ENCODE peak calls at places on chromosomes 16 and 17, in eight cellular contexts. N, Y, O, M, Z, S, F and A are unnamed samples. For H3K4me1, the result is how much of the 10 kb centered on the place peaks cover.

GRCh38 chr17:47978324-47978723 is 7.4 kb downstream of the CDK5RAP3 start:
- DNase-seq in Z (peak), O (peak), S (no peak), N (peak), M (peak), Y (peak), F (no peak), A (no peak)

GRCh38 chr17:77618173-77618572 is 340.3 kb upstream of the TNRC6C start:
- DNase-seq in N (no peak), F (no peak), Z (no peak), O (no peak), S (peak), M (no peak), Y (no peak), A (no peak)

GRCh38 chr17:15662726-15663125 is 21.4 kb downstream of the TRIM16 start:
- DNase-seq in Y (no peak), M (no peak), Z (no peak), N (no peak), O (no peak), S (no peak), F (no peak), A (no peak)

GRCh38 chr17:17080181-17080631 is 37.9 kb downstream of the MPRIP start:
- DNase-seq in F (no peak), O (no peak), N (no peak), Z (peak), S (peak), Y (no peak), M (no peak), A (no peak)

GRCh38 chr17:74361613-74362391 is at the start of gene BTBD17:
- DNase-seq in M (peak), F (no peak), S (peak), O (peak), N (peak), Z (no peak), Y (peak), A (no peak)

GRCh38 chr16:22659933-22660332 is 149.2 kb downstream of the NPIPB5 start:
- DNase-seq in F (no peak), S (no peak), O (peak), M (no peak), N (no peak), Z (no peak), Y (peak), A (no peak)

GRCh38 chr17:3400008-3400407 is 1.8 kb upstream of the OR1E1 start:
- DNase-seq in F (no peak), N (no peak), S (no peak), O (no peak), Y (no peak), Z (no peak), M (no peak), A (no peak)

GRCh38 chr16:24382929-24383328 is 126.8 kb downstream of the CACNG3 start:
- DNase-seq in S (no peak), Z (no peak), N (peak), Y (no peak), O (no peak), F (no peak), M (no peak), A (no peak)

GRCh38 chr17:30541802-30542201 is 64.6 kb downstream of the GOSR1 start:
- DNase-seq in Y (no peak), F (no peak), Z (no peak), M (no peak), O (no peak), N (no peak), S (no peak), A (no peak)

GRCh38 chr16:75732871-75733270 is 6.6 kb upstream of the CPHXL start:
- DNase-seq in F (no peak), N (no peak), Y (no peak), M (no peak), Z (no peak), S (no peak), O (no peak), A (no peak)

GRCh38 chr17:9217151-9218067 is 196.1 kb downstream of the NTN1 start:
- DNase-seq in S (no peak), Y (peak), N (no peak), F (no peak), M (no peak), O (no peak), Z (peak), A (no peak)

GRCh38 chr17:64128787-64129514 is 993 bp downstream of the ERN1 start:
- DNase-seq in Y (peak), O (peak), N (peak), Z (peak), F (no peak), M (peak), S (no peak), A (peak)

GRCh38 chr16:23679274-23679985 is 741 bp downstream of the PLK1 start:
- DNase-seq in Z (no peak), O (peak), N (peak), S (peak), Y (no peak), M (no peak), F (no peak), A (no peak)

GRCh38 chr16:66135376-66135775 is 231.1 kb upstream of the CDH5 start:
- DNase-seq in Z (peak), S (no peak), M (no peak), F (no peak), N (no peak), Y (no peak), O (peak), A (no peak)

GRCh38 chr17:82304826-82305726 is 12.3 kb downstream of the CD7 start:
- DNase-seq in Y (no peak), M (no peak), S (peak), N (no peak), F (no peak), Z (no peak), O (no peak), A (no peak)
- H3K4me1 ChIP-seq in Y (under half), M (under half), S (under half), N (under half), F (under half), Z (under half), O (under half), A (under half)

GRCh38 chr17:21287703-21288449 is 3.4 kb downstream of the MAP2K3 start:
- DNase-seq in M (peak), Y (peak), N (no peak), S (peak), F (peak), O (peak), Z (peak), A (peak)
- TF ChIP-seq POLR2AphosphoS5 in M (peak), Y (peak), N (no peak), S (peak), F (peak), O (peak), Z (peak), A (peak)

DNA sequence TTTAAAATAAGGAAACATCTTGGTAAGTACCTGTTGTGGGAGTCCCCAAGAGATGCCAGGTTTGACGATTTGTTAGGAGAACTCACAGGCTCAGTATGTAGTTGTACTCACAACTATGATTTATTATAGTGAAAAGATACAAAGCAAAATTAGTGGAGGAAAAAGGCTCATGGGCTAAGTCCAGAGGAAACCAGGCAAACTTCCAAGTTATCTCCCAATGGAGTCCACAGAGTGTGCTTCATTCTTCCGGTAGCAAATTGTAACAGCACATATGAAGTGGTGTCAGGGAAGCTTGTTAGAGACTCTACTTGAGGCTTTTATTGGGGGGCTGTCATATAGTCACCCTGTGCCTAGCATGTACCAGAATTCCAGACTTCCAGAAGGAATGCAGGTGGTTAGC is 2.3 kb downstream of the DDX19A start:
- DNase-seq in F (no peak), Y (no peak), Z (no peak), N (no peak), M (no peak), S (no peak), O (no peak), A (no peak)
- H3K4me1 ChIP-seq in F (under half), Y (under half), Z (under half), N (under half), M (under half), S (under half), O (under half), A (under half)

DNA sequence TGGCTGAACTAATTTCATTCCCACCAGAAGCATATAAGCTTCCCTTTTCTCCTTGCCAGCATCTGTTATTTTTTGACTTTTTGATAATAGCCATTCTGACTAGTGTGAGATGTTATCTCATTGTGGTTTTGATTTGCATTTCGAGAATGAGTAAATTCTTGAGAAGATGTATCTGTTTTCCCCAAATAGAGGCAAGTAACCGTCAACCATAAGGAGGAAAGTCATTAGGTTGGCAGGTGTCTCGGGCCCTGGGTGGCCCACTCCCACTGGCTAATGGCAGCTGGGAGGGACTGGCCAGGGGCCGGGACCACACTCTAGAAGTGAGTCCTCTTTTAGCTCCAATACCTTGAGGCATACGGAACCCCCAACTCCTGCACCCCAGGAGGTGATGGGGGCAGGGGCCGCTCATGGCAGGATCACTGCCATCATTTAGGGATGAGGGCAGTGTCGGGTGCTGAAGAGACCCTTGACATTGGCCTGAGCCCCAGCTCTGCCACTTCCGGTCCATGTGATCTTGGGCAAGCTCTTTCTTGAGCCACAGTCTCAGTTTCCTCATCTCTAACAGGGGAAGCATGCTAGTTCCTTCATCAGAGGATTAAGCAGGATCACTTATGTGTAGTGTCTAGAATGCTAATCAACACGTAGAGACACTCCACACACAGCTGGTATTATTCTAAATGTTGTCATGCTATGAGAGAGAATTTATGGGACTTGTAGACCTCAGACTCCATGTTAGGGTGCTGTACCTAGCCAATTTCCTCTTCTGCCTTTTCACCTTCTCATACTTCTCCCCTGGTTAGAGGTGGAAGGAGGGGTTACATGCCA is 44.3 kb downstream of the RGS9 start:
- DNase-seq in F (no peak), Z (no peak), N (no peak), O (no peak), M (no peak), S (no peak), Y (no peak), A (no peak)
- TF ChIP-seq POLR2AphosphoS5 in F (no peak), Z (no peak), N (no peak), O (no peak), M (no peak), S (no peak), Y (no peak), A (no peak)

GRCh38 chr16:72986011-72986410 is 61.9 kb downstream of the ZFHX3 start:
- DNase-seq in Y (peak), N (no peak), M (no peak), O (no peak), S (no peak), F (no peak), Z (peak), A (no peak)

GRCh38 chr16:72988568-72988967 is 59.4 kb downstream of the ZFHX3 start:
- DNase-seq in F (no peak), M (no peak), N (no peak), Z (no peak), Y (no peak), O (no peak), S (no peak), A (no peak)

GRCh38 chr16:72985148-72985882 is 62.6 kb downstream of the ZFHX3 start:
- DNase-seq in S (no peak), M (no peak), Y (no peak), F (no peak), O (no peak), Z (peak), N (no peak), A (no peak)

GRCh38 chr16:72989203-72989991 is 58.5 kb downstream of the ZFHX3 start:
- DNase-seq in F (no peak), Z (peak), S (no peak), M (no peak), N (no peak), O (no peak), Y (peak), A (no peak)

GRCh38 chr16:72987480-72987901 is 60.4 kb downstream of the ZFHX3 start:
- DNase-seq in M (no peak), Y (peak), Z (no peak), N (no peak), O (no peak), S (no peak), F (no peak), A (peak)
- H3K4me1 ChIP-seq in M (under half), Y (half or more), Z (half or more), N (under half), O (under half), S (under half), F (under half), A (under half)

GRCh38 chr17:49252148-49252682 is 21.6 kb upstream of the PHOSPHO1 start:
- DNase-seq in F (no peak), N (no peak), Z (no peak), Y (no peak), M (no peak), S (peak), O (no peak), A (no peak)
- TF ChIP-seq POLR2AphosphoS5 in F (no peak), N (no peak), Z (no peak), Y (no peak), M (no peak), S (peak), O (no peak), A (no peak)

DNA sequence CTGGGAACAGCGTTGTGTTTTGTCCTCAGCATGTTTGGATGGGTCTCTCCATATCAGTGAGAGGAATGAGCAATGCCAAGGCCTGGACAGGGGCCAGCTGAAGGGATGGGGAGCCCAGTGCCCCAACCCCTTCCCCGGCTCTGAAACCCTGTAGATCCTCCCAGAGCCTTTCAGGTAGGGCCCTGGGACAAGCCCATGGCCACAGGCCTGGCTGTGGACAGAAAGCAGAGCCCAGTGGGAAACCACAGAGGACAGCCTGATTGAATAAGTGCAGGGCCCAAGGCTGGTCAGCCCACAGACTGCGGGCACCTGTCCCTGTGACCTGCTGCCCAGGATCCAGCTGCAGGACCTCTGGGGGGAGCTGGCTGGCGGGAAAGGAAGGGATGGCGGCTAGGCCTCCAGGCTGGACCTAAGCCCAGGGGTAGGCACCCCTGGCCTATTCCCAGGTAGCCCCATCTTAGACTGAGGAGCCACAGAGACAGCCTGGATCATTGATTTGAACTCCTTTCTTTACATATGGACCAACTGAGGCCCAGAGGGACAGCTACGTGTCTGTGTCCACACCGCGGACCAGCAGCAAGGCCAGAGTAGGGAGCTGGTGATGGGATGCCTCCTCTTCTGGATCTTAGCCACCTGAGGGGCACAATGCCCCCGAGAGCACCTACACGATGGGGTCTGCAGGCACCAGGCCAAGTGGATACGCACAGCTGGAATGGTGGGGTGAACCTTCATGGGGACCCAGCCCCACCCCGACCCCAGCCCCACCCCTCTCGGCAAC is 1.3 kb downstream of the CCDC102A start:
- DNase-seq in O (no peak), F (no peak), S (peak), N (no peak), Y (no peak), Z (peak), M (peak), A (peak)
- H3K4me1 ChIP-seq in O (under half), F (under half), S (half or more), N (under half), Y (under half), Z (half or more), M (half or more), A (under half)

GRCh38 chr16:48350716-48351115 is 34.5 kb downstream of the SIAH1 start:
- DNase-seq in N (no peak), Z (no peak), M (no peak), Y (no peak), S (no peak), O (no peak), F (no peak), A (no peak)
- TF ChIP-seq POLR2AphosphoS5 in N (no peak), Z (no peak), M (no peak), Y (no peak), S (peak), O (no peak), F (no peak), A (no peak)